ENCODE peak calls at places on chromosomes 2 and 18, in four cellular contexts. One of them, this sample, is unnamed.

GRCh38 chr18:10124071-10124470 is 210.3 kb downstream of the VAPA start:
- DNase-seq in stimulated activated CD4-positive, alpha-beta T cell treated with anti-CD3 and anti-CD28 coated beads, TNF-alpha, amount 100 ng/mL, for 4 hours: no peak
- DNase-seq in iPS-NIHi11: no peak
- DNase-seq in AG04450: no peak
- DNase-seq in this sample: no peak

GRCh38 chr2:241498115-241499070 is 10.0 kb downstream of the STK25 start:
- DNase-seq in iPS-NIHi11: no peak
- DNase-seq in AG04450: no peak
- DNase-seq in stimulated activated CD4-positive, alpha-beta T cell treated with anti-CD3 and anti-CD28 coated beads, TNF-alpha, amount 100 ng/mL, for 4 hours: no peak
- DNase-seq in this sample: no peak

GRCh38 chr18:59719533-59720325 is 22.5 kb upstream of the CCBE1 start:
- DNase-seq in iPS-NIHi11: no peak
- DNase-seq in AG04450: peak; percentile 58
- DNase-seq in stimulated activated CD4-positive, alpha-beta T cell treated with anti-CD3 and anti-CD28 coated beads, TNF-alpha, amount 100 ng/mL, for 4 hours: no peak
- DNase-seq in this sample: no peak

GRCh38 chr2:71932027-71932779 is 215.5 kb downstream of the CYP26B1 start:
- DNase-seq in AG04450: no peak
- DNase-seq in iPS-NIHi11: no peak
- DNase-seq in stimulated activated CD4-positive, alpha-beta T cell treated with anti-CD3 and anti-CD28 coated beads, TNF-alpha, amount 100 ng/mL, for 4 hours: no peak
- DNase-seq in this sample: no peak

GRCh38 chr2:226452768-226453167 is 346.9 kb downstream of the IRS1 start:
- DNase-seq in stimulated activated CD4-positive, alpha-beta T cell treated with anti-CD3 and anti-CD28 coated beads, TNF-alpha, amount 100 ng/mL, for 4 hours: no peak
- DNase-seq in AG04450: no peak
- DNase-seq in iPS-NIHi11: no peak
- DNase-seq in this sample: no peak

GRCh38 chr2:76498387-76498786 is 787.7 kb upstream of the GCFC2 start:
- DNase-seq in stimulated activated CD4-positive, alpha-beta T cell treated with anti-CD3 and anti-CD28 coated beads, TNF-alpha, amount 100 ng/mL, for 4 hours: no peak
- DNase-seq in iPS-NIHi11: no peak
- DNase-seq in AG04450: no peak
- DNase-seq in this sample: no peak

GRCh38 chr2:231170058-231170457 is 28.4 kb upstream of the ARMC9 start:
- DNase-seq in iPS-NIHi11: no peak
- DNase-seq in stimulated activated CD4-positive, alpha-beta T cell treated with anti-CD3 and anti-CD28 coated beads, TNF-alpha, amount 100 ng/mL, for 4 hours: no peak
- DNase-seq in AG04450: no peak
- DNase-seq in this sample: no peak

GRCh38 chr2:11539317-11540147 is 5.7 kb downstream of the GREB1 start:
- DNase-seq in stimulated activated CD4-positive, alpha-beta T cell treated with anti-CD3 and anti-CD28 coated beads, TNF-alpha, amount 100 ng/mL, for 4 hours: no peak
- DNase-seq in iPS-NIHi11: no peak
- DNase-seq in AG04450: no peak
- DNase-seq in this sample: no peak

GRCh38 chr2:85936421-85937068 is 47.8 kb upstream of the ST3GAL5 start:
- DNase-seq in stimulated activated CD4-positive, alpha-beta T cell treated with anti-CD3 and anti-CD28 coated beads, TNF-alpha, amount 100 ng/mL, for 4 hours: no peak
- DNase-seq in AG04450: no peak
- DNase-seq in iPS-NIHi11: no peak
- DNase-seq in this sample: no peak

GRCh38 chr2:121147766-121148165 is 137.2 kb downstream of the TFCP2L1 start:
- DNase-seq in AG04450: no peak
- DNase-seq in stimulated activated CD4-positive, alpha-beta T cell treated with anti-CD3 and anti-CD28 coated beads, TNF-alpha, amount 100 ng/mL, for 4 hours: no peak
- DNase-seq in iPS-NIHi11: no peak
- DNase-seq in this sample: no peak

GRCh38 chr2:207180741-207181140 is 15.0 kb upstream of the KLF7 start:
- DNase-seq in stimulated activated CD4-positive, alpha-beta T cell treated with anti-CD3 and anti-CD28 coated beads, TNF-alpha, amount 100 ng/mL, for 4 hours: no peak
- DNase-seq in iPS-NIHi11: no peak
- DNase-seq in AG04450: no peak
- DNase-seq in this sample: no peak

GRCh38 chr2:118967124-118967880 is 25.3 kb downstream of the MARCO start:
- DNase-seq in AG04450: no peak
- DNase-seq in stimulated activated CD4-positive, alpha-beta T cell treated with anti-CD3 and anti-CD28 coated beads, TNF-alpha, amount 100 ng/mL, for 4 hours: no peak
- DNase-seq in iPS-NIHi11: no peak
- DNase-seq in this sample: no peak

GRCh38 chr2:12948963-12949353 is 232.2 kb downstream of the TRIB2 start:
- DNase-seq in iPS-NIHi11: no peak
- DNase-seq in AG04450: no peak
- DNase-seq in stimulated activated CD4-positive, alpha-beta T cell treated with anti-CD3 and anti-CD28 coated beads, TNF-alpha, amount 100 ng/mL, for 4 hours: no peak
- DNase-seq in this sample: no peak

GRCh38 chr2:105320651-105321215 is 8.8 kb downstream of the TGFBRAP1 start:
- DNase-seq in AG04450: no peak
- DNase-seq in stimulated activated CD4-positive, alpha-beta T cell treated with anti-CD3 and anti-CD28 coated beads, TNF-alpha, amount 100 ng/mL, for 4 hours: no peak
- DNase-seq in iPS-NIHi11: no peak
- DNase-seq in this sample: no peak

GRCh38 chr2:199228887-199229819 is 228.6 kb downstream of the SATB2 start:
- DNase-seq in AG04450: peak; percentile 90
- DNase-seq in iPS-NIHi11: no peak
- DNase-seq in stimulated activated CD4-positive, alpha-beta T cell treated with anti-CD3 and anti-CD28 coated beads, TNF-alpha, amount 100 ng/mL, for 4 hours: no peak
- DNase-seq in this sample: no peak

GRCh38 chr2:26978061-26978596 is 7.7 kb downstream of the MAPRE3 start:
- DNase-seq in stimulated activated CD4-positive, alpha-beta T cell treated with anti-CD3 and anti-CD28 coated beads, TNF-alpha, amount 100 ng/mL, for 4 hours: no peak
- DNase-seq in AG04450: no peak
- DNase-seq in iPS-NIHi11: no peak
- DNase-seq in this sample: no peak

GRCh38 chr18:69109686-69110085 is 291.0 kb upstream of the DOK6 start:
- DNase-seq in iPS-NIHi11: no peak
- DNase-seq in stimulated activated CD4-positive, alpha-beta T cell treated with anti-CD3 and anti-CD28 coated beads, TNF-alpha, amount 100 ng/mL, for 4 hours: no peak
- DNase-seq in AG04450: no peak
- DNase-seq in this sample: no peak

GRCh38 chr2:217085543-217085942 is 225.7 kb upstream of the TNP1 start:
- DNase-seq in AG04450: no peak
- DNase-seq in stimulated activated CD4-positive, alpha-beta T cell treated with anti-CD3 and anti-CD28 coated beads, TNF-alpha, amount 100 ng/mL, for 4 hours: no peak
- DNase-seq in iPS-NIHi11: no peak
- DNase-seq in this sample: no peak

GRCh38 chr2:17334300-17334699 is 183.9 kb downstream of the RAD51AP2 start:
- DNase-seq in stimulated activated CD4-positive, alpha-beta T cell treated with anti-CD3 and anti-CD28 coated beads, TNF-alpha, amount 100 ng/mL, for 4 hours: no peak
- DNase-seq in AG04450: no peak
- DNase-seq in iPS-NIHi11: no peak
- DNase-seq in this sample: no peak

GRCh38 chr2:66522591-66523379 is 87.9 kb downstream of the MEIS1 start:
- DNase-seq in iPS-NIHi11: no peak
- DNase-seq in stimulated activated CD4-positive, alpha-beta T cell treated with anti-CD3 and anti-CD28 coated beads, TNF-alpha, amount 100 ng/mL, for 4 hours: no peak
- DNase-seq in AG04450: no peak
- DNase-seq in this sample: no peak

GRCh38 chr2:211251016-211251415 is 694.6 kb downstream of the CPS1 start:
- DNase-seq in AG04450: no peak
- DNase-seq in iPS-NIHi11: peak; percentile 17
- DNase-seq in stimulated activated CD4-positive, alpha-beta T cell treated with anti-CD3 and anti-CD28 coated beads, TNF-alpha, amount 100 ng/mL, for 4 hours: no peak
- DNase-seq in this sample: no peak

GRCh38 chr18:43060020-43060419 is 55.5 kb downstream of the RIT2 start:
- DNase-seq in stimulated activated CD4-positive, alpha-beta T cell treated with anti-CD3 and anti-CD28 coated beads, TNF-alpha, amount 100 ng/mL, for 4 hours: no peak
- DNase-seq in AG04450: no peak
- DNase-seq in iPS-NIHi11: no peak
- DNase-seq in this sample: no peak

GRCh38 chr2:129727286-129727685 is 252.2 kb upstream of the RAB6C start:
- DNase-seq in iPS-NIHi11: no peak
- DNase-seq in AG04450: no peak
- DNase-seq in stimulated activated CD4-positive, alpha-beta T cell treated with anti-CD3 and anti-CD28 coated beads, TNF-alpha, amount 100 ng/mL, for 4 hours: no peak
- DNase-seq in this sample: no peak

GRCh38 chr2:55012648-55013484 is 37.4 kb downstream of the RTN4 start:
- DNase-seq in AG04450: no peak
- DNase-seq in iPS-NIHi11: no peak
- DNase-seq in stimulated activated CD4-positive, alpha-beta T cell treated with anti-CD3 and anti-CD28 coated beads, TNF-alpha, amount 100 ng/mL, for 4 hours: no peak
- DNase-seq in this sample: no peak

GRCh38 chr18:68803371-68803770 is 5.5 kb downstream of the CCDC102B start:
- DNase-seq in AG04450: peak; percentile 84
- DNase-seq in iPS-NIHi11: no peak
- DNase-seq in stimulated activated CD4-positive, alpha-beta T cell treated with anti-CD3 and anti-CD28 coated beads, TNF-alpha, amount 100 ng/mL, for 4 hours: no peak
- DNase-seq in this sample: no peak

GRCh38 chr2:60414731-60415130 is 138.7 kb downstream of the BCL11A start:
- DNase-seq in iPS-NIHi11: no peak
- DNase-seq in AG04450: no peak
- DNase-seq in stimulated activated CD4-positive, alpha-beta T cell treated with anti-CD3 and anti-CD28 coated beads, TNF-alpha, amount 100 ng/mL, for 4 hours: no peak
- DNase-seq in this sample: no peak

GRCh38 chr2:132779206-132779605 is 109.2 kb upstream of the LYPD1 start:
- DNase-seq in iPS-NIHi11: no peak
- DNase-seq in AG04450: no peak
- DNase-seq in stimulated activated CD4-positive, alpha-beta T cell treated with anti-CD3 and anti-CD28 coated beads, TNF-alpha, amount 100 ng/mL, for 4 hours: no peak
- DNase-seq in this sample: no peak

GRCh38 chr2:28810384-28811285 is at the start of gene SPDYA:
- DNase-seq in iPS-NIHi11: peak; percentile 94
- DNase-seq in AG04450: no peak
- DNase-seq in stimulated activated CD4-positive, alpha-beta T cell treated with anti-CD3 and anti-CD28 coated beads, TNF-alpha, amount 100 ng/mL, for 4 hours: peak; percentile 66
- DNase-seq in this sample: peak; percentile 28

GRCh38 chr18:45222200-45222599 is 393.1 kb upstream of the SLC14A2 start:
- DNase-seq in AG04450: no peak
- DNase-seq in stimulated activated CD4-positive, alpha-beta T cell treated with anti-CD3 and anti-CD28 coated beads, TNF-alpha, amount 100 ng/mL, for 4 hours: no peak
- DNase-seq in iPS-NIHi11: no peak
- DNase-seq in this sample: no peak

GRCh38 chr18:74819433-74820059 is 221.9 kb downstream of the ZNF407 start:
- DNase-seq in stimulated activated CD4-positive, alpha-beta T cell treated with anti-CD3 and anti-CD28 coated beads, TNF-alpha, amount 100 ng/mL, for 4 hours: no peak
- DNase-seq in iPS-NIHi11: peak; percentile 84
- DNase-seq in AG04450: no peak
- DNase-seq in this sample: no peak

GRCh38 chr18:47969851-47970250 is 39.4 kb upstream of the SMAD2 start:
- DNase-seq in iPS-NIHi11: no peak
- DNase-seq in AG04450: no peak
- DNase-seq in stimulated activated CD4-positive, alpha-beta T cell treated with anti-CD3 and anti-CD28 coated beads, TNF-alpha, amount 100 ng/mL, for 4 hours: no peak
- DNase-seq in this sample: no peak

GRCh38 chr2:97704989-97705388 is 8.4 kb upstream of the ZAP70 start:
- DNase-seq in AG04450: no peak
- DNase-seq in iPS-NIHi11: no peak
- DNase-seq in stimulated activated CD4-positive, alpha-beta T cell treated with anti-CD3 and anti-CD28 coated beads, TNF-alpha, amount 100 ng/mL, for 4 hours: no peak
- DNase-seq in this sample: no peak

GRCh38 chr2:9703701-9704221 is 73.0 kb upstream of the YWHAQ start:
- DNase-seq in iPS-NIHi11: no peak
- DNase-seq in stimulated activated CD4-positive, alpha-beta T cell treated with anti-CD3 and anti-CD28 coated beads, TNF-alpha, amount 100 ng/mL, for 4 hours: no peak
- DNase-seq in AG04450: peak; percentile 62
- DNase-seq in this sample: no peak

GRCh38 chr2:190649035-190649797 is at the start of gene NAB1:
- DNase-seq in iPS-NIHi11: no peak
- DNase-seq in AG04450: no peak
- DNase-seq in stimulated activated CD4-positive, alpha-beta T cell treated with anti-CD3 and anti-CD28 coated beads, TNF-alpha, amount 100 ng/mL, for 4 hours: peak; percentile 56
- DNase-seq in this sample: peak; percentile 78

GRCh38 chr2:118710481-118710880 is 137.0 kb downstream of the EN1 start:
- DNase-seq in AG04450: no peak
- DNase-seq in stimulated activated CD4-positive, alpha-beta T cell treated with anti-CD3 and anti-CD28 coated beads, TNF-alpha, amount 100 ng/mL, for 4 hours: no peak
- DNase-seq in iPS-NIHi11: no peak
- DNase-seq in this sample: no peak

GRCh38 chr2:47521666-47522285 is 118.8 kb downstream of the MSH2 start:
- DNase-seq in AG04450: no peak
- DNase-seq in iPS-NIHi11: no peak
- DNase-seq in stimulated activated CD4-positive, alpha-beta T cell treated with anti-CD3 and anti-CD28 coated beads, TNF-alpha, amount 100 ng/mL, for 4 hours: no peak
- DNase-seq in this sample: no peak

GRCh38 chr2:134133622-134134312 is 120.1 kb upstream of the MGAT5 start:
- DNase-seq in iPS-NIHi11: peak; percentile 49
- DNase-seq in AG04450: no peak
- DNase-seq in stimulated activated CD4-positive, alpha-beta T cell treated with anti-CD3 and anti-CD28 coated beads, TNF-alpha, amount 100 ng/mL, for 4 hours: no peak
- DNase-seq in this sample: no peak